ENCODE peak calls at places on chromosomes 5 and 9, in six cellular contexts. One of them, this sample, is unnamed.

GRCh38 chr9:123606141-123606540 is 250.1 kb downstream of the CRB2 start:
- DNase-seq in fibroblast of mammary gland: no peak
- DNase-seq in lower lobe of right lung: no peak
- DNase-seq in COR-L47: no peak
- DNase-seq in A549: no peak
- DNase-seq in omental fat pad: no peak
- DNase-seq in this sample: no peak

GRCh38 chr5:159183247-159183646 is 26.1 kb downstream of the RNF145 start:
- DNase-seq in fibroblast of mammary gland: no peak
- DNase-seq in lower lobe of right lung: no peak
- DNase-seq in COR-L47: no peak
- DNase-seq in omental fat pad: no peak
- DNase-seq in A549: no peak
- DNase-seq in this sample: no peak

GRCh38 chr9:77726289-77726688 is 78.2 kb upstream of the GNA14 start:
- DNase-seq in omental fat pad: no peak
- DNase-seq in lower lobe of right lung: no peak
- DNase-seq in A549: no peak
- DNase-seq in COR-L47: no peak
- DNase-seq in fibroblast of mammary gland: no peak
- DNase-seq in this sample: no peak

GRCh38 chr9:88828492-88828974 is 162.7 kb upstream of the S1PR3 start:
- DNase-seq in lower lobe of right lung: no peak
- DNase-seq in COR-L47: no peak
- DNase-seq in fibroblast of mammary gland: peak
- DNase-seq in A549: no peak
- DNase-seq in omental fat pad: no peak
- DNase-seq in this sample: no peak

GRCh38 chr9:130448035-130448624 is 3.4 kb downstream of the ASS1 start:
- DNase-seq in lower lobe of right lung: no peak
- DNase-seq in omental fat pad: no peak
- DNase-seq in A549: no peak
- DNase-seq in COR-L47: no peak
- DNase-seq in fibroblast of mammary gland: peak
- DNase-seq in this sample: peak

GRCh38 chr5:54895816-54896341 is 89.5 kb downstream of the ESM1 start:
- DNase-seq in fibroblast of mammary gland: peak
- DNase-seq in omental fat pad: no peak
- DNase-seq in COR-L47: peak
- DNase-seq in A549: peak
- DNase-seq in lower lobe of right lung: no peak
- DNase-seq in this sample: peak

GRCh38 chr5:37722236-37723146 is 117.3 kb downstream of the GDNF start:
- DNase-seq in COR-L47: no peak
- DNase-seq in fibroblast of mammary gland: peak
- DNase-seq in A549: peak
- DNase-seq in omental fat pad: no peak
- DNase-seq in lower lobe of right lung: no peak
- DNase-seq in this sample: no peak

GRCh38 chr5:134345996-134346395 is 21.0 kb downstream of the CDKL3 start:
- DNase-seq in omental fat pad: no peak
- DNase-seq in COR-L47: no peak
- DNase-seq in A549: no peak
- DNase-seq in fibroblast of mammary gland: no peak
- DNase-seq in lower lobe of right lung: no peak
- DNase-seq in this sample: no peak

GRCh38 chr5:135395451-135395850 is 3.6 kb downstream of the MACROH2A1 start:
- DNase-seq in omental fat pad: no peak
- DNase-seq in lower lobe of right lung: no peak
- DNase-seq in COR-L47: no peak
- DNase-seq in A549: no peak
- DNase-seq in fibroblast of mammary gland: no peak
- DNase-seq in this sample: no peak

GRCh38 chr9:84226126-84226525 is 114.4 kb downstream of the SLC28A3 start:
- DNase-seq in COR-L47: no peak
- DNase-seq in A549: no peak
- DNase-seq in fibroblast of mammary gland: no peak
- DNase-seq in omental fat pad: no peak
- DNase-seq in lower lobe of right lung: no peak
- DNase-seq in this sample: no peak

This sample was measured in NCI-H1436.